ENCODE peak calls at places on chromosomes 3 and 15, in eight cellular contexts. I is PC-3; F is stimulated activated CD4-positive, alpha-beta T cell treated with anti-CD3 and anti-CD28 coated beads, Interleukin-1b, Interleukin-23, amount 100 ng/mL, for 4 hours; C is KBM-7; W is A172; U is LoVo; Z is RWPE1; D is epithelial cell of prostate. A is an unnamed sample.

GRCh38 chr15:40855706-40856234 is 11.9 kb downstream of the SPINT1 start:
- DNase-seq in C (no peak), W (no peak), D (no peak), F (no peak), I (no peak), Z (no peak), U (no peak), A (no peak)

GRCh38 chr15:27418729-27419128 is 447.7 kb downstream of the GABRG3 start:
- DNase-seq in I (no peak), W (no peak), U (no peak), F (no peak), C (peak; percentile 1), D (no peak), Z (no peak), A (no peak)

GRCh38 chr3:36993326-36994283 is at the start of gene MLH1:
- DNase-seq in W (peak; percentile 100), U (peak; percentile 99), I (peak; percentile 100), C (peak; percentile 100), F (peak; percentile 88), Z (peak; percentile 89), D (peak; percentile 100), A (peak; percentile 92)

GRCh38 chr3:42451116-42451515 is 40.7 kb upstream of the LYZL4 start:
- DNase-seq in Z (no peak), F (no peak), U (no peak), C (no peak), I (no peak), D (peak; percentile 10), W (no peak), A (no peak)

GRCh38 chr15:29568840-29569532 is 253.3 kb downstream of the TJP1 start:
- DNase-seq in F (no peak), Z (peak; percentile 71), D (peak; percentile 14), W (peak; percentile 69), I (peak; percentile 70), C (peak; percentile 25), U (peak; percentile 76), A (no peak)

GRCh38 chr3:72661115-72661457 is 187.2 kb downstream of the SHQ1 start:
- DNase-seq in U (peak; percentile 83), I (peak; percentile 98), D (peak; percentile 61), F (no peak), C (no peak), Z (peak; percentile 93), W (peak; percentile 89), A (no peak)

GRCh38 chr15:93384886-93385285 is 295.9 kb upstream of the RGMA start:
- DNase-seq in I (no peak), W (no peak), Z (no peak), D (no peak), U (no peak), F (no peak), C (no peak), A (no peak)

GRCh38 chr15:36432162-36432561 is 147.3 kb upstream of the CDIN1 start:
- DNase-seq in Z (no peak), I (peak; percentile 90), D (no peak), U (no peak), W (peak; percentile 93), F (no peak), C (no peak), A (no peak)

GRCh38 chr3:168157301-168157700 is 61.6 kb upstream of the GOLIM4 start:
- DNase-seq in I (no peak), Z (no peak), F (no peak), C (peak; percentile 77), D (no peak), U (peak; percentile 31), W (no peak), A (no peak)

GRCh38 chr3:152943645-152944044 is 108.7 kb downstream of the P2RY1 start:
- DNase-seq in Z (peak; percentile 54), F (no peak), I (peak; percentile 65), W (peak; percentile 17), C (no peak), U (peak; percentile 61), D (no peak), A (no peak)

GRCh38 chr3:58183221-58183620 is 27.6 kb downstream of the DNASE1L3 start:
- DNase-seq in I (no peak), Z (no peak), U (no peak), D (no peak), F (no peak), C (no peak), W (no peak), A (no peak)

GRCh38 chr3:13528217-13528801 is 20.6 kb upstream of the FBLN2 start:
- DNase-seq in W (no peak), Z (no peak), D (no peak), U (no peak), I (peak; percentile 62), C (peak; percentile 40), F (no peak), A (no peak)

GRCh38 chr3:82281205-82281604 is 519.8 kb upstream of the GBE1 start:
- DNase-seq in C (no peak), I (peak; percentile 61), F (no peak), Z (peak; percentile 0), W (peak; percentile 23), D (no peak), U (no peak), A (no peak)